ENCODE peak calls at places on chromosome 12, in ten cellular contexts. V, N, P, Y, M, F, O, C, L and Q are unnamed samples.

GRCh38 chr12:115979351-115979750 is 298.1 kb downstream of the MED13L start:
- DNase-seq in F (peak; percentile 25), N (no peak), C (no peak), P (no peak), V (no peak), Y (no peak), M (no peak), L (no peak), O (no peak), Q (no peak)

GRCh38 chr12:127726928-127727327 is 540.0 kb upstream of the TMEM132C start:
- DNase-seq in L (no peak), C (no peak), P (no peak), M (no peak), V (no peak), Y (no peak), F (no peak), O (no peak), N (no peak), Q (no peak)

GRCh38 chr12:65823481-65824313 is 586 bp upstream of the HMGA2 start:
- DNase-seq in N (no peak), F (peak; percentile 89), V (peak; percentile 83), C (peak; percentile 60), M (peak; percentile 51), Y (peak; percentile 89), O (peak; percentile 74), L (no peak), P (peak; percentile 86), Q (peak; percentile 77)

GRCh38 chr12:48817957-48818830 is at the start of gene CACNB3:
- DNase-seq in L (peak; percentile 45), Y (peak; percentile 89), V (peak; percentile 86), N (peak; percentile 67), M (peak; percentile 87), F (peak; percentile 72), O (no peak), C (peak; percentile 57), P (peak; percentile 83), Q (peak; percentile 67)

GRCh38 chr12:96994900-96995299 is 87.8 kb downstream of the NEDD1 start:
- DNase-seq in C (no peak), M (no peak), O (no peak), P (no peak), Y (no peak), F (no peak), L (no peak), V (no peak), N (no peak), Q (no peak)

GRCh38 chr12:124317400-124317799 is 22.5 kb downstream of the RFLNA start:
- DNase-seq in C (no peak), M (no peak), N (no peak), O (no peak), L (no peak), Y (no peak), F (no peak), P (no peak), V (no peak), Q (no peak)

GRCh38 chr12:16258963-16259362 is 18.5 kb downstream of the SLC15A5 start:
- DNase-seq in N (no peak), M (no peak), C (no peak), P (no peak), O (no peak), L (no peak), V (no peak), F (peak; percentile 4), Y (no peak), Q (no peak)

GRCh38 chr12:131606218-131606899 is 104.5 kb upstream of the SFSWAP start:
- DNase-seq in P (no peak), O (no peak), N (no peak), M (no peak), C (no peak), Y (no peak), F (no peak), L (no peak), V (no peak), Q (no peak)

GRCh38 chr12:118220697-118221096 is 84.8 kb downstream of the PEBP1 start:
- DNase-seq in C (no peak), N (no peak), F (no peak), O (no peak), L (no peak), V (no peak), M (no peak), Y (no peak), P (no peak), Q (no peak)

GRCh38 chr12:118219106-118219505 is 83.2 kb downstream of the PEBP1 start:
- DNase-seq in F (no peak), O (no peak), N (no peak), L (no peak), V (no peak), C (no peak), M (no peak), P (no peak), Y (no peak), Q (no peak)

DNA sequence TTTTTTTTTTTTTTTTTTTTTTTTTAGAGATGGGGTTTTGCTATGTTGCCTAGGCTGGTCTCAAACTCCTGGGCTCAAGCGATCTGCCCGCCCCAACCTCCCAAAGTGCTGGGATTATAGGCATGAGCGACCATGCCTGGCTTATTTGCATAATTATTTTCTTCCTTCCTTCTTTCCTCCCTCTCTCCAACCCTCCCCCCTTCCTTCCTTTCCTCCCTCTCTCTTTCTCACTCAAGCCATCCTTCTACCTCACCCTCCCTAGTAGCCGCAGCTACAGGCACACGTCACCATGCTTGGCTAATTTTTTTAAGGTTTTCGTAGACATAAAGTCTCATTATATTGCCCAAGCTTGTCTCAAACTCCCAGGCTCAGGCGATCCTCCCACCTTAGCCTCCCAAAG is 83.8 kb downstream of the PEBP1 start:
- DNase-seq in O (no peak), C (no peak), L (no peak), Y (no peak), P (no peak), N (no peak), F (no peak), V (no peak), M (no peak), Q (no peak)
- H3K27ac ChIP-seq in O (no peak overlapping the region), C (no peak overlapping the region), L (no peak overlapping the region), Y (peak overlapping the region; percentile 52), P (no peak overlapping the region), N (no peak overlapping the region), F (no peak overlapping the region), V (no peak overlapping the region), M (no peak overlapping the region), Q (no peak overlapping the region)

GRCh38 chr12:108788076-108788782 is 56.9 kb upstream of the CORO1C start:
- DNase-seq in V (no peak), Y (no peak), L (no peak), O (no peak), M (peak; percentile 69), F (peak; percentile 15), P (no peak), C (no peak), N (no peak), Q (no peak)
- H3K4me3 ChIP-seq in V (no peak overlapping the region), Y (no peak overlapping the region), L (no peak overlapping the region), O (no peak overlapping the region), M (no peak overlapping the region), F (no peak overlapping the region), P (no peak overlapping the region), C (no peak overlapping the region), N (peak overlapping the region; percentile 11), Q (no peak overlapping the region)

GRCh38 chr12:62681306-62681705 is 214.7 kb downstream of the MON2 start:
- DNase-seq in M (no peak), V (no peak), C (no peak), N (no peak), F (no peak), O (no peak), P (no peak), L (no peak), Y (no peak), Q (no peak)

GRCh38 chr12:62683724-62684501 is 217.3 kb downstream of the MON2 start:
- DNase-seq in F (peak; percentile 83), L (peak; percentile 34), O (no peak), M (peak; percentile 79), N (peak; percentile 50), C (no peak), Y (peak; percentile 27), V (no peak), P (peak; percentile 58), Q (no peak)

GRCh38 chr12:62689042-62689839 is 222.6 kb downstream of the MON2 start:
- DNase-seq in C (no peak), P (no peak), Y (no peak), N (no peak), L (no peak), M (no peak), V (no peak), F (no peak), O (no peak), Q (no peak)

GRCh38 chr12:62686938-62687337 is 220.3 kb downstream of the MON2 start:
- DNase-seq in L (no peak), N (no peak), P (no peak), Y (no peak), F (peak; percentile 71), V (no peak), M (no peak), O (no peak), C (no peak), Q (no peak)

DNA sequence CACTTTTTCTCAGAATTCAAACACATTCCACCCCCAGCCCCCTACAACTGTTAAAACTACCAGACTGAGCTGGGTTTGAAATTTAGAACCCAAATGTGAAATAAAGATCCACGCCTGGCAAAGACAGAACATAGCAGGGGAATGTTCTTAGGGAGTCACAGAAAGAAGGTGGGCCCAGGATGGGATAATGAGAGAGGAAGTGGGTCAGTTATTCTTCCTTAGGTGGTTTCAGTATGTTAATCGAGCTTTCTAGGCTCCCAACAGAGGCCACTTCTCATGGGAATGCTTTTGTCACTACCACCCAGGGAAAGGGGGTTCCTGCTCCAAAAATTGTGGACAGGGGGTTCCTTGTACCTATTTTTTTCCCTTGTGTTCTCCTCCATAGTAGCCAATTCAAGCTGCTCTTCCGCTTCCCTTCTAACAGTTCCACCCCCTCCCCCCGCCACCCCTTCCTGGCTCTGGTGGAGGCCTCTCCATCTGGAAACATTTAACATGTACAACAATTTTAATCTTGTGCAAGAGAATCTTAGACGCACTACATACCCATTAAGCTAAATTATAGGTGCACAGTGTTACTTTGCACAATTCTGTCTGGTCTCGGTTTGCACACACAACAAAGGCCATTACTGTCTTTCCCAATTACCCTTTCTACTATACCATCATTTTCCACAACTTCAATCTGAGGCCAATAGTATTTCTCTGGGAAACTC is 218.1 kb downstream of the MON2 start:
- DNase-seq in C (no peak), P (peak; percentile 34), O (no peak), L (peak; percentile 18), Y (peak; percentile 31), F (peak; percentile 88), M (peak; percentile 84), N (peak; percentile 75), V (no peak), Q (no peak)
- H3K27ac ChIP-seq in C (no peak overlapping the region), P (peak overlapping the region; percentile 91), O (no peak overlapping the region), L (peak overlapping the region; percentile 44), Y (peak overlapping the region; percentile 64), F (peak overlapping the region; percentile 90), M (peak overlapping the region; percentile 77), N (peak overlapping the region; percentile 67), V (no peak overlapping the region), Q (no peak overlapping the region)

DNA sequence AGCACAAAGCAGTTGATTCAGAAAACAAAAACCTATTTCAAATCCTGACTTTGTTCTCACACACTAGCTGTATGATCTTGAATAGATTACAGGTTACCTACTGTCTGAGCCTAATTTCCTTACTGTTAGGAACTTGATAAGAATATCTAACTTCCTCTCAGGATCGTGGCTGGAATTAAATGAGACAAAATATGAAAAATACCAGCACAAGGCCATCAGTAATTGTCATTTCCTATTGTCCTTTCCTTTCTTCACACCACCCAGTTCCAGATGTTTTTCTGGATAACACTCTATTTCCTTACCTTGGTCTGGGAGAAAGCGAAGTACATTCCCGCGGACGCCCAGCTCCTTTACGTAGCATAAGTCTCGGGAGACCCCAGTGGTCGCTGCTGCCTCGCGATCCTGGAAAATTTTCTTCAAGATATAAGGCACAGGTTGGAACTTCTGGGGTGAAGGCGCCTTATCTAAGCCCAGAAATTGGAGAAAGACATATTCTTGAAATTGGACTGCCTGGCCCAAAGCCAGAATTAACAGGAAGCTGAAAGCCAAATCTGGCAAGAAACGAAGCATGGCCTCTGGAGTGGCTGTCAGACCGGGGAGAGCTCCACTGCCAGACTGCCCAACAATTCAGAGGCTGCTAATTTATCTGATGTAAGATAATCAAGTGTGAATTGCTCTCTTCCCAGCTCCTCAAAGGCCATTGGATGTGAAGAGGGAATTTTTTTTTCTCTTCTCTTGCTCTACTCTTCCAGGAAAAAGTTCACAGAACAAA is at the start of gene GDF3:
- DNase-seq in V (no peak), N (no peak), Y (peak; percentile 36), M (no peak), C (no peak), O (no peak), P (no peak), L (no peak), F (peak; percentile 20), Q (peak; percentile 27)
- H3K4me3 ChIP-seq in V (no peak within 1 kb of the TSS), N (peak within 1 kb of the TSS; percentile 14), Y (peak within 1 kb of the TSS; percentile 7), M (no peak within 1 kb of the TSS), C (no peak within 1 kb of the TSS), O (no peak within 1 kb of the TSS), P (no peak within 1 kb of the TSS), L (no peak within 1 kb of the TSS), F (no peak within 1 kb of the TSS), Q (no peak within 1 kb of the TSS)